ENCODE peak calls at places on chromosomes 6 and 20, in five cellular contexts. Y is astrocyte of the spinal cord; N is heart left ventricle; T is ecto neural progenitor cell; A is activated T-cell treated with anti-CD3 and anti-CD28 coated beads, Interleukin-2, amount 50 U/mL, for 72 hours. K is an unnamed sample.
A peak's percentile ranks its signal among the peaks of the same experiment; 100 is the strongest.

GRCh38 chr6:159529820-159530405 is 163.1 kb downstream of the SOD2 start:
- DNase-seq in Y (no peak), N (peak; percentile 41), T (no peak), A (no peak), K (no peak)

GRCh38 chr20:37202267-37202943 is 23.1 kb upstream of the MROH8 start:
- DNase-seq in Y (peak; percentile 94), N (no peak), T (no peak), A (peak; percentile 26), K (peak; percentile 78)

GRCh38 chr20:47318596-47319516 is 37.6 kb downstream of the ZMYND8 start:
- DNase-seq in Y (peak; percentile 82), N (peak; percentile 83), T (peak; percentile 75), A (no peak), K (peak; percentile 94)

GRCh38 chr6:15462717-15463525 is 199.9 kb downstream of the DTNBP1 start:
- DNase-seq in Y (no peak), N (no peak), T (no peak), A (no peak), K (no peak)

GRCh38 chr6:167795874-167796667 is 30.6 kb upstream of the AFDN start:
- DNase-seq in Y (no peak), N (peak; percentile 81), T (no peak), A (no peak), K (peak; percentile 55)

GRCh38 chr6:26501482-26501986 is 1.4 kb downstream of the BTN1A1 start:
- DNase-seq in Y (no peak), N (peak; percentile 40), T (peak; percentile 54), A (peak; percentile 38), K (peak; percentile 60)

GRCh38 chr20:19975901-19976300 is 41.3 kb upstream of the NAA20 start:
- DNase-seq in Y (peak; percentile 37), N (peak; percentile 52), T (no peak), A (no peak), K (no peak)

GRCh38 chr6:147131728-147132127 is 72.5 kb upstream of the STXBP5 start:
- DNase-seq in Y (peak; percentile 29), N (no peak), T (no peak), A (no peak), K (no peak)

GRCh38 chr20:62381842-62382241 is 5.1 kb upstream of the RPS21 start:
- DNase-seq in Y (no peak), N (no peak), T (no peak), A (no peak), K (no peak)

GRCh38 chr6:134995536-134995935 is 45.6 kb upstream of the ALDH8A1 start:
- DNase-seq in Y (no peak), N (no peak), T (no peak), A (no peak), K (no peak)

GRCh38 chr6:137237413-137238170 is 18.4 kb upstream of the IFNGR1 start:
- DNase-seq in Y (peak; percentile 79), N (no peak), T (no peak), A (no peak), K (peak; percentile 93)

GRCh38 chr20:20594171-20594530 is 118.3 kb downstream of the RALGAPA2 start:
- DNase-seq in Y (peak; percentile 57), N (no peak), T (no peak), A (no peak), K (no peak)

GRCh38 chr6:3162067-3162497 is 4.7 kb upstream of the TUBB2A start:
- DNase-seq in Y (peak; percentile 46), N (no peak), T (no peak), A (no peak), K (no peak)

GRCh38 chr20:652611-653109 is 340 bp downstream of the SRXN1 start:
- DNase-seq in Y (peak; percentile 31), N (peak; percentile 59), T (no peak), A (no peak), K (peak; percentile 66)

GRCh38 chr20:7366189-7366588 is 574.1 kb downstream of the HAO1 start:
- DNase-seq in Y (no peak), N (no peak), T (no peak), A (no peak), K (no peak)

GRCh38 chr20:11429168-11429567 is 488.5 kb upstream of the BTBD3 start:
- DNase-seq in Y (no peak), N (no peak), T (no peak), A (no peak), K (peak; percentile 91)

GRCh38 chr6:136723780-136724179 is 68.5 kb downstream of the MAP3K5 start:
- DNase-seq in Y (no peak), N (no peak), T (no peak), A (peak; percentile 24), K (no peak)

GRCh38 chr6:151999194-151999593 is 191.7 kb downstream of the ESR1 start:
- DNase-seq in Y (peak; percentile 5), N (no peak), T (no peak), A (no peak), K (no peak)

GRCh38 chr6:1860756-1861369 is 251.1 kb downstream of the FOXC1 start:
- DNase-seq in Y (no peak), N (no peak), T (no peak), A (no peak), K (no peak)

GRCh38 chr6:73731285-73731684 is 35.3 kb downstream of the CD109 start:
- DNase-seq in Y (no peak), N (no peak), T (no peak), A (no peak), K (no peak)

GRCh38 chr6:44545224-44545623 is 157.7 kb downstream of the CDC5L start:
- DNase-seq in Y (no peak), N (no peak), T (no peak), A (no peak), K (no peak)

GRCh38 chr6:7316658-7317533 is 3.9 kb upstream of the SSR1 start:
- DNase-seq in Y (no peak), N (no peak), T (no peak), A (no peak), K (no peak)

GRCh38 chr6:169794317-169795055 is 43.1 kb downstream of the ERMARD start:
- DNase-seq in Y (no peak), N (peak; percentile 49), T (peak; percentile 42), A (no peak), K (peak; percentile 34)

GRCh38 chr6:148968636-148969270 is 221.9 kb downstream of the UST start:
- DNase-seq in Y (peak; percentile 70), N (no peak), T (no peak), A (no peak), K (no peak)

GRCh38 chr6:18555750-18556149 is 168.6 kb downstream of the RNF144B start:
- DNase-seq in Y (no peak), N (no peak), T (no peak), A (no peak), K (no peak)

GRCh38 chr6:93164781-93165180 is 254.6 kb downstream of the EPHA7 start:
- DNase-seq in Y (peak; percentile 5), N (no peak), T (no peak), A (no peak), K (no peak)

GRCh38 chr6:137776786-137777185 is 90.3 kb upstream of the TNFAIP3 start:
- DNase-seq in Y (no peak), N (no peak), T (no peak), A (no peak), K (no peak)

GRCh38 chr20:10264166-10264558 is 45.5 kb downstream of the SNAP25 start:
- DNase-seq in Y (no peak), N (no peak), T (no peak), A (no peak), K (no peak)

K was measured in islet precursor cell.